ENCODE peak calls at places on chromosomes 13 and 19, in seven cellular contexts. M is testis, U is body of pancreas, B is A549, T is ovary, G is heart left ventricle, O is esophagus squamous epithelium. H is an unnamed sample. For H3K4me1, the result is how much of the 10 kb centered on the place peaks cover.

GRCh38 chr13:50543767-50544166 is 299.7 kb downstream of the DLEU7 start:
- DNase-seq in B (no peak), M (no peak), T (no peak), O (no peak), U (no peak), G (no peak), H (no peak)

GRCh38 chr13:100059827-100060226 is 29.1 kb upstream of the PCCA start:
- DNase-seq in M (no peak), G (no peak), B (no peak), U (no peak), T (no peak), O (no peak), H (no peak)

GRCh38 chr19:38484747-38485146 is 51.3 kb downstream of the RYR1 start:
- DNase-seq in O (no peak), M (no peak), B (no peak), G (no peak), T (no peak), U (no peak), H (no peak)

GRCh38 chr13:101298517-101298916 is 117.8 kb downstream of the NALCN start:
- DNase-seq in G (no peak), M (no peak), O (no peak), U (no peak), B (no peak), T (no peak), H (no peak)

GRCh38 chr19:23777216-23777615 is 18.5 kb upstream of the ZNF681 start:
- DNase-seq in U (no peak), M (no peak), O (no peak), B (no peak), G (no peak), T (no peak), H (no peak)

GRCh38 chr19:34654796-34655195 is 22.2 kb downstream of the SCGB2B2 start:
- DNase-seq in U (no peak), B (no peak), G (no peak), M (no peak), O (no peak), T (no peak), H (no peak)

GRCh38 chr19:32674959-32675719 is at the start of gene ANKRD27:
- DNase-seq in M (peak), G (peak), T (peak), O (peak), U (peak), B (peak), H (peak)

GRCh38 chr13:75715598-75716523 is 79.7 kb downstream of the LMO7 start:
- DNase-seq in B (no peak), O (no peak), M (no peak), T (no peak), U (no peak), G (no peak), H (peak)

GRCh38 chr19:7004313-7004931 is 16.8 kb downstream of the MBD3L2B start:
- DNase-seq in B (peak), M (no peak), T (no peak), G (no peak), O (no peak), U (no peak), H (peak)

GRCh38 chr13:79941752-79942151 is 399.2 kb downstream of the SPRY2 start:
- DNase-seq in B (no peak), M (no peak), T (no peak), U (no peak), G (no peak), O (no peak), H (no peak)

GRCh38 chr13:37869756-37870488 is at the start of gene TRPC4:
- DNase-seq in T (peak), M (peak), B (peak), O (no peak), G (peak), U (peak), H (peak)

GRCh38 chr19:2575734-2576481 is 100.0 kb downstream of the GADD45B start:
- DNase-seq in O (no peak), T (peak), M (peak), G (peak), B (no peak), U (peak), H (no peak)

GRCh38 chr19:8340341-8341096 is 2.5 kb downstream of the KANK3 start:
- DNase-seq in G (peak), B (no peak), U (peak), O (no peak), T (no peak), M (peak), H (peak)

GRCh38 chr13:46495647-46496046 is 57.3 kb upstream of the LRCH1 start:
- DNase-seq in M (no peak), O (no peak), T (no peak), U (no peak), B (no peak), G (no peak), H (no peak)

GRCh38 chr19:31979949-31980670 is 365.3 kb upstream of the ZNF507 start:
- DNase-seq in B (no peak), T (no peak), O (no peak), M (peak), U (no peak), G (no peak), H (no peak)

GRCh38 chr13:46296920-46297319 is 85.2 kb downstream of the LRRC63 start:
- DNase-seq in M (no peak), U (peak), T (no peak), G (no peak), B (peak), O (no peak), H (peak)

GRCh38 chr13:109778102-109778542 is 8.3 kb downstream of the IRS2 start:
- DNase-seq in O (no peak), U (no peak), G (no peak), M (no peak), T (no peak), B (peak), H (peak)

GRCh38 chr13:30796132-30796832 is 60.9 kb downstream of the ALOX5AP start:
- DNase-seq in O (no peak), B (peak), M (peak), G (no peak), T (no peak), U (no peak), H (peak)

GRCh38 chr13:87777395-87777794 is 106.2 kb downstream of the SLITRK5 start:
- DNase-seq in O (no peak), G (no peak), T (no peak), B (peak), M (no peak), U (no peak), H (no peak)

GRCh38 chr19:29675650-29676186 is 10.5 kb downstream of the PLEKHF1 start:
- DNase-seq in T (peak), G (no peak), M (no peak), O (no peak), U (no peak), B (no peak), H (no peak)

GRCh38 chr13:45282994-45283393 is 58.0 kb downstream of the TPT1 start:
- DNase-seq in T (no peak), O (no peak), B (no peak), M (no peak), U (no peak), G (no peak), H (no peak)

GRCh38 chr13:34762312-34762711 is 179.8 kb upstream of the NBEA start:
- DNase-seq in G (no peak), O (no peak), T (no peak), U (no peak), M (no peak), B (peak), H (no peak)

GRCh38 chr13:66879971-66880370 is 350.2 kb downstream of the PCDH9 start:
- DNase-seq in B (no peak), T (no peak), O (no peak), U (no peak), M (no peak), G (no peak), H (no peak)

GRCh38 chr19:45446295-45446694 is 21.5 kb upstream of the FOSB start:
- DNase-seq in T (no peak), O (no peak), G (no peak), U (no peak), B (peak), M (no peak), H (peak)

GRCh38 chr13:28744091-28744536 is 25.3 kb upstream of the SLC46A3 start:
- DNase-seq in O (no peak), T (no peak), G (no peak), U (peak), M (no peak), B (peak), H (peak)

GRCh38 chr19:33905937-33906577 is 109.4 kb downstream of the KCTD15 start:
- DNase-seq in U (peak), G (peak), M (peak), O (no peak), B (peak), T (peak), H (peak)

GRCh38 chr19:658916-659839 is 3.8 kb downstream of the RNF126 start:
- DNase-seq in T (no peak), U (peak), M (peak), B (no peak), G (peak), O (no peak), H (no peak)

GRCh38 chr13:28528848-28529247 is 33.9 kb upstream of the FLT1 start:
- DNase-seq in T (no peak), G (no peak), B (no peak), O (no peak), M (no peak), U (no peak), H (peak)

GRCh38 chr13:37139356-37139755 is 33.9 kb upstream of the CSNK1A1L start:
- DNase-seq in G (no peak), B (no peak), O (no peak), T (no peak), M (no peak), U (no peak), H (no peak)

GRCh38 chr19:19554074-19555023 is 16.3 kb downstream of the CILP2 start:
- DNase-seq in G (no peak), T (no peak), B (no peak), M (peak), O (no peak), U (peak), H (no peak)

GRCh38 chr13:74891610-74892009 is 590.4 kb downstream of the TBC1D4 start:
- DNase-seq in M (no peak), U (no peak), G (no peak), T (no peak), O (no peak), B (peak), H (peak)

GRCh38 chr19:23460656-23461055 is 65.4 kb upstream of the ZNF91 start:
- DNase-seq in G (no peak), T (no peak), B (no peak), M (no peak), U (no peak), O (no peak), H (no peak)

GRCh38 chr19:38252935-38253691 is 3.1 kb downstream of the PPP1R14A start:
- DNase-seq in T (peak), B (no peak), O (no peak), M (no peak), G (peak), U (no peak), H (no peak)

GRCh38 chr19:42421591-42422031 is 5.6 kb downstream of the LIPE start:
- DNase-seq in G (no peak), U (peak), T (no peak), M (no peak), B (no peak), O (no peak), H (peak)

GRCh38 chr19:42421101-42421500 is 6.1 kb downstream of the LIPE start:
- DNase-seq in O (no peak), U (no peak), G (no peak), B (no peak), T (no peak), M (no peak), H (no peak)

GRCh38 chr19:42423462-42424344 is 3.5 kb downstream of the LIPE start:
- DNase-seq in M (peak), T (peak), U (peak), G (peak), O (peak), B (peak), H (peak)

GRCh38 chr19:42422576-42423461 is 4.4 kb downstream of the LIPE start:
- DNase-seq in U (peak), M (peak), T (peak), B (no peak), O (no peak), G (no peak), H (no peak)

GRCh38 chr19:42422092-42422575 is 5.1 kb downstream of the LIPE start:
- DNase-seq in G (peak), B (no peak), U (no peak), T (no peak), O (no peak), M (no peak), H (no peak)
- H3K4me1 ChIP-seq in G (half or more), B (under half), U (under half), T (under half), O (half or more), M (under half), H (under half)

GRCh38 chr19:15240539-15240938 is 8.3 kb upstream of the EPHX3 start:
- DNase-seq in T (no peak), G (no peak), B (no peak), U (no peak), M (no peak), O (no peak), H (no peak)

GRCh38 chr19:15238639-15239155 is 6.4 kb upstream of the EPHX3 start:
- DNase-seq in M (no peak), U (no peak), O (no peak), G (no peak), T (no peak), B (no peak), H (no peak)

GRCh38 chr19:15237759-15238638 is 5.8 kb upstream of the EPHX3 start:
- DNase-seq in B (no peak), O (no peak), U (no peak), M (no peak), G (no peak), T (no peak), H (no peak)

GRCh38 chr19:15241259-15241658 is 9.0 kb upstream of the EPHX3 start:
- DNase-seq in B (no peak), T (no peak), U (no peak), O (no peak), M (no peak), G (no peak), H (no peak)

DNA sequence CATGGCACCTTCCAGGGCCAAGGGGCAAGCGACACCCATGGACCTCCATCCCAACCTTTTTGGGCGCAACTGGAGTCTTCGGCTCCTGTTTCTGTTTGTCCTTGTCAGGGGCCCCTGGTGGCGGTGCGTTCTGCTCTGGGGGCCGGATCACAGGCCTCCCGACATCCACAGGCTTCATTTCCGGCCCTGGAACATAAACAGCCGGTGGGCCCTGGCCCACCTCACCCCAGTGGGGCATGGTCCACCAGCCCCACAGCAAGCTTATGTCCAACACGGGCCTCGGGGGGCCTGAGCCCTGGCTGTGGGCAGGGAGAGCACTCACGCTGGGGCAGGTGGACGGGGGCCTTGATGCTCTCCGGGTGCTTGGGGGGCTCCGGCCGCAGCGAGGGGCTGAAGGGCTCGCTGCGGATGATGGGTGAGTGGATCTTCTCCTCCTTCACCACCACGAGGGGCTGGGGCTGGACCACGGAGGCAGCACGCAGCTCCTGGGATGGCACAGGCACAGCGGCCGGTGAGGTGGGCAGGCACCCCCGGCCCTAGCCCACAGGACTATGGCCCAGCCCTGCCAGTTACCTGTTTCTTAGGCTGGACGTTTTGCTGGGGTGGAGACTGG is 7.2 kb upstream of the EPHX3 start:
- DNase-seq in G (no peak), T (no peak), M (no peak), B (no peak), O (no peak), U (no peak), H (no peak)
- TF ChIP-seq POLR2A in G (no peak), T (no peak), M (no peak), B (no peak), O (no peak), U (no peak), H (no peak)

DNA sequence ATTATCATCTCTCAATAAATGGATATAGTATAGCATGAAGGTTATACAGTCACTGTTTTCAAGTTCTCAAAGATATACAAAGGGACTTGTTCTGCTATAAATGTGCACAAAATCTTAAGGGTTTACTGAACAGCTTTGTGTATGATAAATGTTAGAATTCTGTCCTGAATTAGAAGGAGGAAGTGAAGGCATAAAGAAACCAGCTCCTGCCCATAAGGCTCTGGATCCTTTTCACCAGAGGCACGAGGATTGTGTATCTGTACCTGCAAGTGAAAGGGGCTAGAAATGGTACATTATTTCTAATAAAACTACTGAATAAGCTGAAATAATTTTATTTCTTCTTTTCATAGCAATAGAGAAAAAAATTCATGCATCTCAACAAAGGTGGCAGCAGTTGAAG is 32.4 kb downstream of the PHF11 start:
- DNase-seq in T (no peak), G (no peak), O (no peak), B (no peak), M (no peak), U (no peak), H (no peak)
- H3K4me1 ChIP-seq in T (under half), G (under half), O (under half), B (under half), M (under half), U (under half), H (under half)

GRCh38 chr19:48750351-48750750 is 2.1 kb downstream of the FUT1 start:
- DNase-seq in O (no peak), U (peak), T (no peak), G (no peak), M (no peak), B (no peak), H (no peak)

GRCh38 chr19:48751835-48752510 is 468 bp downstream of the FUT1 start:
- DNase-seq in T (no peak), G (no peak), B (no peak), O (no peak), M (no peak), U (no peak), H (peak)

GRCh38 chr19:48749571-48750198 is 2.8 kb downstream of the FUT1 start:
- DNase-seq in O (no peak), U (no peak), G (no peak), T (no peak), B (no peak), M (no peak), H (no peak)

GRCh38 chr19:48752511-48753365 is at the start of gene FUT1:
- DNase-seq in T (no peak), B (no peak), O (no peak), M (peak), U (peak), G (peak), H (no peak)

DNA sequence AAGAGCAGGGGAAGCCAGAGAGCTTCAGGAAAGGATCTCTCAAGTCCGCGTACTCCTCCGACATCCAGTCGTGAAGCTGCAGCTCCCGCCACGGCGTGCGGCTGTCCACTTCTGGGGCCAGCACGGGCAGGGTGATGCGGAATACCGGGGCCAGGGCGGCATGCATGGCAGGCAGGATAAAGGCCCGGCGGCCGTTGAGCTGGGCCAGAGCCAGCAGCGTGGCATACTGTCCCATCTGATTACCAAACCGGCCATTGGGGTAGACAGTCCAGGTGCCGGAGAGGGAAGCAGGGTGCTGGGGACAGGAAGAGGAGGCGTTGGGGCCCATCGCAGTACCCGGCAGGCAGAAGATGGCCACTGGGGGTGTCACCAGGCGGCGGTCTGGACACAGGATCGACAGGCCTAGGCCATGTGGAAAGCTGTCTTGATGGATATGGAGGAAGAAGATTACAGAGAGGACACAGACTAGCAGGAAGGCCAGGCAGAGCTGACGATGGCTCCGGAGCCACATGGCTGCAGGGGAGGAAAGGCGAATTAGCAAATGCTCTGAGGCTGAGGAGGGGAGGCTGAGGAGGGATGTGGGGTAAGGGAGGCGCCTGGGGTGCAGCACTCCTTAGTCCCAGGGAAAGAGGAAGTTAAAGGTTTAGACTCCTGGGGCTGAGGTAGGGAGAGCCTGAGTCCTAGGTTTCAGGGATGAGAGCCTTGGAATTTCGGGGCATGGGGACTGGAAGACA is 1.5 kb downstream of the FUT1 start:
- DNase-seq in B (no peak), M (no peak), O (no peak), U (peak), G (no peak), T (no peak), H (no peak)
- TF ChIP-seq POLR2A in B (no peak), M (no peak), O (no peak), U (peak), G (no peak), T (no peak), H (no peak)

DNA sequence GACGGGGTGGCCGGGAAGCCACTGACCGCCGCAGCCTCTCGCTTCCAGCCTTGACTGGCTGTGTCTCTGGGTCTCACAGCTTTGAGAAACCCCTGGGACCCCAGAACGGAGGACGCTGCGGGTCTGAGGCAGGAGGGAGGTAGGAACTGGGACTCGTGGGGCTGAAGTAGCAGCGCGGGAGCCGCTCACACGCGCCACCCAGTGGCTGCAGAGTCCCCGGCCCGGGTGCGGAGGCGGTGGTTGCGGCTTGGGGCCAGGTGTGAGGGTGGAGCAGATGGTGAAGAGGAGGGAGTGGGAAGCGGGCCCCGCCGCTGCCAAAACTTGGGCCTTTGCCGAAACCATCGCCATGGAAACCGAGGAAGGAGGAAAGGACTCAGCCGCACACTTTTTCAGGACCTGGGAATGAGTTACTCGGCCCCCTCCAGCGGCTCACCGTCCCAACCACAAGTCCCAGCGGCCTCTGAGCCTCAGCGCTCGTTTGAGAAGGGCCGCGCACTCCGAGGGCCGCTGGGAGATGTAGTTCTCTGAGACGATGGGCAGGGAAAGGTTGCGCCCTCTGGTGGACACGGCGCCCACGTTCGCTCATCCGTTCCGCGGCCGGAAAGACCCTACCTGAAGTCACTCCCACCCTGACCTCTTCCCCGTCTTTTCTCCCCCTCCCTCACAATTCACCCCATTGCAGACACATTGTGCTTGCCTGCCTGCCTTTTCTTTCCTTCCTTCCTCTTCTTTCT is 2.2 kb upstream of the SLC17A7 start:
- DNase-seq in G (peak), T (peak), U (peak), O (peak), M (peak), B (peak), H (peak)
- H3K4me1 ChIP-seq in G (under half), T (under half), U (under half), O (half or more), M (under half), B (under half), H (under half)

H was measured in endothelial cell of umbilical vein.